ENCODE peak calls at places on chromosomes 2 and 18, in ten cellular contexts. One of them, this sample, is unnamed.

GRCh38 chr2:44596537-44597320 is 235.0 kb downstream of the CAMKMT start:
- DNase-seq in GM10248: peak; percentile 59
- DNase-seq in AG04450: no peak
- DNase-seq in colonic mucosa: no peak
- DNase-seq in gastrocnemius medialis: no peak
- DNase-seq in HFFc6: no peak
- DNase-seq in fibroblast of lung: no peak
- DNase-seq in hepatocyte: no peak
- DNase-seq in cardiac fibroblast: no peak
- DNase-seq in WTC11: no peak
- DNase-seq in this sample: no peak

GRCh38 chr2:134360750-134361487 is 107.0 kb downstream of the MGAT5 start:
- DNase-seq in GM10248: no peak
- DNase-seq in AG04450: no peak
- DNase-seq in colonic mucosa: no peak
- DNase-seq in gastrocnemius medialis: peak; percentile 18
- DNase-seq in HFFc6: no peak
- DNase-seq in fibroblast of lung: no peak
- DNase-seq in hepatocyte: no peak
- DNase-seq in cardiac fibroblast: peak; percentile 56
- DNase-seq in WTC11: no peak
- DNase-seq in this sample: no peak

GRCh38 chr18:78587096-78587495 is 392.5 kb upstream of the SALL3 start:
- DNase-seq in GM10248: no peak
- DNase-seq in AG04450: no peak
- DNase-seq in colonic mucosa: no peak
- DNase-seq in gastrocnemius medialis: no peak
- DNase-seq in HFFc6: no peak
- DNase-seq in fibroblast of lung: peak; percentile 32
- DNase-seq in hepatocyte: no peak
- DNase-seq in cardiac fibroblast: no peak
- DNase-seq in WTC11: no peak
- DNase-seq in this sample: no peak

GRCh38 chr2:85711578-85712060 is 17.5 kb downstream of the GNLY start:
- DNase-seq in GM10248: no peak
- DNase-seq in AG04450: no peak
- DNase-seq in colonic mucosa: no peak
- DNase-seq in gastrocnemius medialis: no peak
- DNase-seq in HFFc6: no peak
- DNase-seq in fibroblast of lung: no peak
- DNase-seq in hepatocyte: no peak
- DNase-seq in cardiac fibroblast: no peak
- DNase-seq in WTC11: no peak
- DNase-seq in this sample: no peak

GRCh38 chr2:33214436-33214835 is 262.0 kb upstream of the RASGRP3 start:
- DNase-seq in GM10248: no peak
- DNase-seq in AG04450: no peak
- DNase-seq in colonic mucosa: no peak
- DNase-seq in gastrocnemius medialis: no peak
- DNase-seq in HFFc6: no peak
- DNase-seq in fibroblast of lung: peak; percentile 87
- DNase-seq in hepatocyte: peak; percentile 55
- DNase-seq in cardiac fibroblast: peak; percentile 93
- DNase-seq in WTC11: no peak
- DNase-seq in this sample: no peak

GRCh38 chr18:14945984-14946383 is 198.0 kb downstream of the ANKRD30B start:
- DNase-seq in GM10248: no peak
- DNase-seq in AG04450: no peak
- DNase-seq in colonic mucosa: no peak
- DNase-seq in gastrocnemius medialis: no peak
- DNase-seq in HFFc6: no peak
- DNase-seq in fibroblast of lung: no peak
- DNase-seq in hepatocyte: no peak
- DNase-seq in cardiac fibroblast: no peak
- DNase-seq in WTC11: no peak
- DNase-seq in this sample: peak; percentile 73

GRCh38 chr2:190838492-190838910 is 42.1 kb upstream of the GLS start:
- DNase-seq in GM10248: no peak
- DNase-seq in AG04450: peak; percentile 59
- DNase-seq in colonic mucosa: no peak
- DNase-seq in gastrocnemius medialis: no peak
- DNase-seq in HFFc6: peak; percentile 85
- DNase-seq in fibroblast of lung: peak; percentile 96
- DNase-seq in hepatocyte: no peak
- DNase-seq in cardiac fibroblast: peak; percentile 75
- DNase-seq in WTC11: no peak
- DNase-seq in this sample: no peak

GRCh38 chr2:112614201-112614840 is 29.9 kb downstream of the CHCHD5 start:
- DNase-seq in GM10248: no peak
- DNase-seq in AG04450: no peak
- DNase-seq in colonic mucosa: peak; percentile 67
- DNase-seq in gastrocnemius medialis: no peak
- DNase-seq in HFFc6: no peak
- DNase-seq in fibroblast of lung: no peak
- DNase-seq in hepatocyte: peak; percentile 69
- DNase-seq in cardiac fibroblast: no peak
- DNase-seq in WTC11: peak; percentile 63
- DNase-seq in this sample: no peak

GRCh38 chr2:7034313-7034712 is 117.1 kb downstream of the RNF144A start:
- DNase-seq in GM10248: no peak
- DNase-seq in AG04450: no peak
- DNase-seq in colonic mucosa: no peak
- DNase-seq in gastrocnemius medialis: no peak
- DNase-seq in HFFc6: no peak
- DNase-seq in fibroblast of lung: peak; percentile 20
- DNase-seq in hepatocyte: peak; percentile 35
- DNase-seq in cardiac fibroblast: peak; percentile 52
- DNase-seq in WTC11: peak; percentile 41
- DNase-seq in this sample: no peak

GRCh38 chr18:58605027-58606020 is 23.6 kb downstream of the ALPK2 start:
- DNase-seq in GM10248: no peak
- DNase-seq in AG04450: no peak
- DNase-seq in colonic mucosa: no peak
- DNase-seq in gastrocnemius medialis: no peak
- DNase-seq in HFFc6: peak; percentile 62
- DNase-seq in fibroblast of lung: peak; percentile 96
- DNase-seq in hepatocyte: no peak
- DNase-seq in cardiac fibroblast: peak; percentile 56
- DNase-seq in WTC11: no peak
- DNase-seq in this sample: no peak

GRCh38 chr2:215654177-215654850 is 218.4 kb upstream of the FN1 start:
- DNase-seq in GM10248: no peak
- DNase-seq in AG04450: peak; percentile 26
- DNase-seq in colonic mucosa: no peak
- DNase-seq in gastrocnemius medialis: no peak
- DNase-seq in HFFc6: peak; percentile 63
- DNase-seq in fibroblast of lung: peak; percentile 76
- DNase-seq in hepatocyte: peak; percentile 44
- DNase-seq in cardiac fibroblast: peak; percentile 76
- DNase-seq in WTC11: no peak
- DNase-seq in this sample: no peak

GRCh38 chr2:33500177-33500576 is 23.7 kb downstream of the RASGRP3 start:
- DNase-seq in GM10248: no peak
- DNase-seq in AG04450: no peak
- DNase-seq in colonic mucosa: no peak
- DNase-seq in gastrocnemius medialis: no peak
- DNase-seq in HFFc6: no peak
- DNase-seq in fibroblast of lung: no peak
- DNase-seq in hepatocyte: no peak
- DNase-seq in cardiac fibroblast: no peak
- DNase-seq in WTC11: no peak
- DNase-seq in this sample: no peak

GRCh38 chr2:219492575-219492974 is 6.1 kb upstream of the GMPPA start:
- DNase-seq in GM10248: no peak
- DNase-seq in AG04450: no peak
- DNase-seq in colonic mucosa: no peak
- DNase-seq in gastrocnemius medialis: no peak
- DNase-seq in HFFc6: no peak
- DNase-seq in fibroblast of lung: no peak
- DNase-seq in hepatocyte: no peak
- DNase-seq in cardiac fibroblast: no peak
- DNase-seq in WTC11: peak; percentile 81
- DNase-seq in this sample: no peak

GRCh38 chr2:117232305-117232704 is 582.2 kb upstream of the DDX18 start:
- DNase-seq in GM10248: no peak
- DNase-seq in AG04450: no peak
- DNase-seq in colonic mucosa: no peak
- DNase-seq in gastrocnemius medialis: no peak
- DNase-seq in HFFc6: no peak
- DNase-seq in fibroblast of lung: no peak
- DNase-seq in hepatocyte: peak; percentile 26
- DNase-seq in cardiac fibroblast: no peak
- DNase-seq in WTC11: no peak
- DNase-seq in this sample: no peak

GRCh38 chr18:58715540-58715939 is 44.3 kb downstream of the MALT1 start:
- DNase-seq in GM10248: no peak
- DNase-seq in AG04450: no peak
- DNase-seq in colonic mucosa: no peak
- DNase-seq in gastrocnemius medialis: no peak
- DNase-seq in HFFc6: no peak
- DNase-seq in fibroblast of lung: no peak
- DNase-seq in hepatocyte: no peak
- DNase-seq in cardiac fibroblast: no peak
- DNase-seq in WTC11: no peak
- DNase-seq in this sample: no peak

GRCh38 chr2:77910136-77910535 is 388.0 kb upstream of the LRRTM4 start:
- DNase-seq in GM10248: no peak
- DNase-seq in AG04450: no peak
- DNase-seq in colonic mucosa: no peak
- DNase-seq in gastrocnemius medialis: no peak
- DNase-seq in HFFc6: no peak
- DNase-seq in fibroblast of lung: no peak
- DNase-seq in hepatocyte: no peak
- DNase-seq in cardiac fibroblast: no peak
- DNase-seq in WTC11: no peak
- DNase-seq in this sample: no peak

GRCh38 chr2:47354013-47354816 is 48.7 kb upstream of the MSH2 start:
- DNase-seq in GM10248: no peak
- DNase-seq in AG04450: no peak
- DNase-seq in colonic mucosa: peak; percentile 81
- DNase-seq in gastrocnemius medialis: no peak
- DNase-seq in HFFc6: peak; percentile 43
- DNase-seq in fibroblast of lung: peak; percentile 66
- DNase-seq in hepatocyte: peak; percentile 65
- DNase-seq in cardiac fibroblast: peak; percentile 48
- DNase-seq in WTC11: no peak
- DNase-seq in this sample: no peak

GRCh38 chr2:236670235-236670620 is 100.6 kb downstream of the ACKR3 start:
- DNase-seq in GM10248: no peak
- DNase-seq in AG04450: no peak
- DNase-seq in colonic mucosa: peak; percentile 4
- DNase-seq in gastrocnemius medialis: no peak
- DNase-seq in HFFc6: no peak
- DNase-seq in fibroblast of lung: no peak
- DNase-seq in hepatocyte: no peak
- DNase-seq in cardiac fibroblast: no peak
- DNase-seq in WTC11: no peak
- DNase-seq in this sample: peak; percentile 74
- TF ChIP-seq CTCF in GM10248: no peak
- TF ChIP-seq CTCF in AG04450: no peak
- TF ChIP-seq CTCF in colonic mucosa: no peak
- TF ChIP-seq CTCF in gastrocnemius medialis: no peak
- TF ChIP-seq CTCF in HFFc6: no peak
- TF ChIP-seq CTCF in fibroblast of lung: no peak
- TF ChIP-seq CTCF in hepatocyte: no peak
- TF ChIP-seq CTCF in cardiac fibroblast: no peak
- TF ChIP-seq CTCF in WTC11: no peak
- TF ChIP-seq CTCF in this sample: no peak

GRCh38 chr2:127453392-127454171 is 35.4 kb downstream of the PROC start:
- DNase-seq in GM10248: no peak
- DNase-seq in AG04450: no peak
- DNase-seq in colonic mucosa: no peak
- DNase-seq in gastrocnemius medialis: no peak
- DNase-seq in HFFc6: no peak
- DNase-seq in fibroblast of lung: no peak
- DNase-seq in hepatocyte: no peak
- DNase-seq in cardiac fibroblast: peak; percentile 16
- DNase-seq in WTC11: peak; percentile 28
- DNase-seq in this sample: peak; percentile 71
- TF ChIP-seq CTCF in GM10248: peak; percentile 10
- TF ChIP-seq CTCF in AG04450: no peak
- TF ChIP-seq CTCF in colonic mucosa: peak; percentile 14
- TF ChIP-seq CTCF in gastrocnemius medialis: no peak
- TF ChIP-seq CTCF in HFFc6: peak; percentile 49
- TF ChIP-seq CTCF in fibroblast of lung: no peak
- TF ChIP-seq CTCF in hepatocyte: no peak
- TF ChIP-seq CTCF in cardiac fibroblast: peak; percentile 10
- TF ChIP-seq CTCF in WTC11: no peak
- TF ChIP-seq CTCF in this sample: peak; percentile 41

GRCh38 chr2:145484443-145485086 is 964.6 kb upstream of the ZEB2 start:
- DNase-seq in GM10248: no peak
- DNase-seq in AG04450: no peak
- DNase-seq in colonic mucosa: no peak
- DNase-seq in gastrocnemius medialis: no peak
- DNase-seq in HFFc6: peak; percentile 72
- DNase-seq in fibroblast of lung: peak; percentile 76
- DNase-seq in hepatocyte: peak; percentile 21
- DNase-seq in cardiac fibroblast: peak; percentile 74
- DNase-seq in WTC11: no peak
- DNase-seq in this sample: no peak
- TF ChIP-seq CTCF in GM10248: peak; percentile 4
- TF ChIP-seq CTCF in AG04450: peak; percentile 20
- TF ChIP-seq CTCF in colonic mucosa: no peak
- TF ChIP-seq CTCF in gastrocnemius medialis: no peak
- TF ChIP-seq CTCF in HFFc6: peak; percentile 72
- TF ChIP-seq CTCF in fibroblast of lung: peak; percentile 29
- TF ChIP-seq CTCF in hepatocyte: peak; percentile 35
- TF ChIP-seq CTCF in cardiac fibroblast: peak; percentile 23
- TF ChIP-seq CTCF in WTC11: no peak
- TF ChIP-seq CTCF in this sample: peak; percentile 51

GRCh38 chr2:60657673-60658072 is 98.4 kb upstream of the PAPOLG start:
- DNase-seq in GM10248: no peak
- DNase-seq in AG04450: no peak
- DNase-seq in colonic mucosa: no peak
- DNase-seq in gastrocnemius medialis: no peak
- DNase-seq in HFFc6: no peak
- DNase-seq in fibroblast of lung: no peak
- DNase-seq in hepatocyte: no peak
- DNase-seq in cardiac fibroblast: no peak
- DNase-seq in WTC11: no peak
- DNase-seq in this sample: no peak

GRCh38 chr2:60661073-60661738 is 94.9 kb upstream of the PAPOLG start:
- DNase-seq in GM10248: no peak
- DNase-seq in AG04450: no peak
- DNase-seq in colonic mucosa: no peak
- DNase-seq in gastrocnemius medialis: no peak
- DNase-seq in HFFc6: no peak
- DNase-seq in fibroblast of lung: no peak
- DNase-seq in hepatocyte: no peak
- DNase-seq in cardiac fibroblast: no peak
- DNase-seq in WTC11: no peak
- DNase-seq in this sample: no peak

DNA sequence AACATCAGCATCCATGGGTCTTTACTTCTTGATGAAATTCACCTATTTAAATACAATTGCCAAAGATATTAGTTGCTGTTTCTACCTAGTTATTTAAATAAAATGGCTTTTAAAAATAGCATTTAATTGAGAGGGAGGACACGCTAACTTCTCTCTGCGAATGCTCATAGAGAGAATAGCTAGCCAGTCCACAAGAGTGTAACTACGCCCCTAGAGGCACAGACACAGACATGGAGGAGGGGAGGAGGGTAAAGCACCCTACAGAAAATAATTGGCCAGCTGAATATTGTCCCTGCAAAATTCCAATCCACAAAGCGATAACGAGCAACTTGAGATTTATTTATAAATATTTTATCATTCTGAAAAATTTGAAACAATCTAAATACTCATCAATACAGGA is 97.0 kb upstream of the PAPOLG start:
- DNase-seq in GM10248: no peak
- DNase-seq in AG04450: no peak
- DNase-seq in colonic mucosa: no peak
- DNase-seq in gastrocnemius medialis: no peak
- DNase-seq in HFFc6: no peak
- DNase-seq in fibroblast of lung: no peak
- DNase-seq in hepatocyte: no peak
- DNase-seq in cardiac fibroblast: no peak
- DNase-seq in WTC11: no peak
- DNase-seq in this sample: no peak
- TF ChIP-seq CTCF in GM10248: no peak
- TF ChIP-seq CTCF in AG04450: no peak
- TF ChIP-seq CTCF in colonic mucosa: no peak
- TF ChIP-seq CTCF in gastrocnemius medialis: no peak
- TF ChIP-seq CTCF in HFFc6: no peak
- TF ChIP-seq CTCF in fibroblast of lung: no peak
- TF ChIP-seq CTCF in hepatocyte: no peak
- TF ChIP-seq CTCF in cardiac fibroblast: no peak
- TF ChIP-seq CTCF in WTC11: no peak
- TF ChIP-seq CTCF in this sample: no peak